ENCODE peak calls at places on chromosome 22, in five cellular contexts. One of them, this sample, is unnamed.

GRCh38 chr22:26276530-26277200 is 107.4 kb downstream of the SEZ6L start:
- DNase-seq in mesendoderm: peak; percentile 71
- DNase-seq in body of pancreas: no peak
- DNase-seq in heart left ventricle: no peak
- DNase-seq in NCI-H2171 treated with DMSO at 0.1 percent for 48 hours: no peak
- DNase-seq in this sample: peak; percentile 30

GRCh38 chr22:29842740-29843139 is 4.7 kb upstream of the ASCC2 start:
- DNase-seq in mesendoderm: peak; percentile 24
- DNase-seq in body of pancreas: no peak
- DNase-seq in heart left ventricle: no peak
- DNase-seq in NCI-H2171 treated with DMSO at 0.1 percent for 48 hours: no peak
- DNase-seq in this sample: peak; percentile 24

GRCh38 chr22:18024276-18024939 is at the start of gene MICAL3:
- DNase-seq in mesendoderm: peak; percentile 43
- DNase-seq in body of pancreas: peak; percentile 79
- DNase-seq in heart left ventricle: peak; percentile 78
- DNase-seq in NCI-H2171 treated with DMSO at 0.1 percent for 48 hours: peak; percentile 65
- DNase-seq in this sample: peak; percentile 87

GRCh38 chr22:29080061-29080975 is 7.5 kb downstream of the KREMEN1 start:
- DNase-seq in mesendoderm: no peak
- DNase-seq in body of pancreas: peak; percentile 17
- DNase-seq in heart left ventricle: no peak
- DNase-seq in NCI-H2171 treated with DMSO at 0.1 percent for 48 hours: peak; percentile 92
- DNase-seq in this sample: peak; percentile 98

GRCh38 chr22:39634530-39635399 is 64.2 kb downstream of the CACNA1I start:
- DNase-seq in mesendoderm: peak; percentile 54
- DNase-seq in body of pancreas: peak; percentile 29
- DNase-seq in heart left ventricle: no peak
- DNase-seq in NCI-H2171 treated with DMSO at 0.1 percent for 48 hours: peak; percentile 50
- DNase-seq in this sample: peak; percentile 76

GRCh38 chr22:45598596-45599217 is 72.9 kb upstream of the ATXN10 start:
- DNase-seq in mesendoderm: no peak
- DNase-seq in body of pancreas: no peak
- DNase-seq in heart left ventricle: no peak
- DNase-seq in NCI-H2171 treated with DMSO at 0.1 percent for 48 hours: no peak
- DNase-seq in this sample: no peak

GRCh38 chr22:23278883-23279675 is 98.8 kb downstream of the BCR start:
- DNase-seq in mesendoderm: no peak
- DNase-seq in body of pancreas: peak; percentile 88
- DNase-seq in heart left ventricle: no peak
- DNase-seq in NCI-H2171 treated with DMSO at 0.1 percent for 48 hours: no peak
- DNase-seq in this sample: peak; percentile 26

GRCh38 chr22:33699176-33699575 is 221.1 kb downstream of the LARGE1 start:
- DNase-seq in mesendoderm: no peak
- DNase-seq in body of pancreas: no peak
- DNase-seq in heart left ventricle: no peak
- DNase-seq in NCI-H2171 treated with DMSO at 0.1 percent for 48 hours: no peak
- DNase-seq in this sample: no peak

GRCh38 chr22:48734359-48734758 is 1093.3 kb downstream of the BRD1 start:
- DNase-seq in mesendoderm: no peak
- DNase-seq in body of pancreas: no peak
- DNase-seq in heart left ventricle: peak; percentile 40
- DNase-seq in NCI-H2171 treated with DMSO at 0.1 percent for 48 hours: no peak
- DNase-seq in this sample: no peak

GRCh38 chr22:50468626-50469025 is 6.2 kb downstream of the SBF1 start:
- DNase-seq in mesendoderm: no peak
- DNase-seq in body of pancreas: no peak
- DNase-seq in heart left ventricle: no peak
- DNase-seq in NCI-H2171 treated with DMSO at 0.1 percent for 48 hours: no peak
- DNase-seq in this sample: no peak

GRCh38 chr22:45548991-45549736 is 46.5 kb downstream of the FBLN1 start:
- DNase-seq in mesendoderm: peak; percentile 92
- DNase-seq in body of pancreas: peak; percentile 26
- DNase-seq in heart left ventricle: no peak
- DNase-seq in NCI-H2171 treated with DMSO at 0.1 percent for 48 hours: no peak
- DNase-seq in this sample: peak; percentile 33

GRCh38 chr22:20970939-20971657 is 4.0 kb downstream of the AIFM3 start:
- DNase-seq in mesendoderm: peak; percentile 22
- DNase-seq in body of pancreas: no peak
- DNase-seq in heart left ventricle: no peak
- DNase-seq in NCI-H2171 treated with DMSO at 0.1 percent for 48 hours: no peak
- DNase-seq in this sample: peak; percentile 41

GRCh38 chr22:23396362-23397007 is 183.6 kb downstream of the IGLL1 start:
- DNase-seq in mesendoderm: no peak
- DNase-seq in body of pancreas: no peak
- DNase-seq in heart left ventricle: no peak
- DNase-seq in NCI-H2171 treated with DMSO at 0.1 percent for 48 hours: no peak
- DNase-seq in this sample: no peak

GRCh38 chr22:36790648-36791047 is 14.7 kb upstream of the IFT27 start:
- DNase-seq in mesendoderm: peak; percentile 49
- DNase-seq in body of pancreas: no peak
- DNase-seq in heart left ventricle: no peak
- DNase-seq in NCI-H2171 treated with DMSO at 0.1 percent for 48 hours: no peak
- DNase-seq in this sample: no peak

GRCh38 chr22:17369553-17370035 is 334 bp downstream of the CECR2 start:
- DNase-seq in mesendoderm: peak; percentile 77
- DNase-seq in body of pancreas: peak; percentile 54
- DNase-seq in heart left ventricle: peak; percentile 71
- DNase-seq in NCI-H2171 treated with DMSO at 0.1 percent for 48 hours: peak; percentile 46
- DNase-seq in this sample: peak; percentile 84

GRCh38 chr22:50621491-50621880 is 6.5 kb downstream of the ARSA start:
- DNase-seq in mesendoderm: no peak
- DNase-seq in body of pancreas: no peak
- DNase-seq in heart left ventricle: no peak
- DNase-seq in NCI-H2171 treated with DMSO at 0.1 percent for 48 hours: peak; percentile 6
- DNase-seq in this sample: peak; percentile 51

GRCh38 chr22:38317237-38317994 is at the start of gene CSNK1E:
- DNase-seq in mesendoderm: peak; percentile 78
- DNase-seq in body of pancreas: peak; percentile 85
- DNase-seq in heart left ventricle: peak; percentile 91
- DNase-seq in NCI-H2171 treated with DMSO at 0.1 percent for 48 hours: peak; percentile 50
- DNase-seq in this sample: peak; percentile 92

GRCh38 chr22:34761111-34761510 is 304.8 kb upstream of the ISX start:
- DNase-seq in mesendoderm: peak; percentile 45
- DNase-seq in body of pancreas: no peak
- DNase-seq in heart left ventricle: no peak
- DNase-seq in NCI-H2171 treated with DMSO at 0.1 percent for 48 hours: no peak
- DNase-seq in this sample: peak; percentile 83

GRCh38 chr22:25399649-25400151 is 164.8 kb upstream of the GRK3 start:
- DNase-seq in mesendoderm: no peak
- DNase-seq in body of pancreas: no peak
- DNase-seq in heart left ventricle: peak; percentile 60
- DNase-seq in NCI-H2171 treated with DMSO at 0.1 percent for 48 hours: no peak
- DNase-seq in this sample: peak; percentile 38

GRCh38 chr22:37745548-37746365 is 48.9 kb downstream of the TRIOBP start:
- DNase-seq in mesendoderm: peak; percentile 92
- DNase-seq in body of pancreas: peak; percentile 94
- DNase-seq in heart left ventricle: peak; percentile 96
- DNase-seq in NCI-H2171 treated with DMSO at 0.1 percent for 48 hours: peak; percentile 81
- DNase-seq in this sample: peak; percentile 94

GRCh38 chr22:34736081-34736480 is 329.9 kb upstream of the ISX start:
- DNase-seq in mesendoderm: peak; percentile 90
- DNase-seq in body of pancreas: no peak
- DNase-seq in heart left ventricle: no peak
- DNase-seq in NCI-H2171 treated with DMSO at 0.1 percent for 48 hours: no peak
- DNase-seq in this sample: no peak

GRCh38 chr22:44534335-44534734 is 36.3 kb upstream of the RTL6 start:
- DNase-seq in mesendoderm: no peak
- DNase-seq in body of pancreas: no peak
- DNase-seq in heart left ventricle: no peak
- DNase-seq in NCI-H2171 treated with DMSO at 0.1 percent for 48 hours: no peak
- DNase-seq in this sample: no peak

GRCh38 chr22:37237371-37238268 is 6.4 kb downstream of the RAC2 start:
- DNase-seq in mesendoderm: peak; percentile 80
- DNase-seq in body of pancreas: no peak
- DNase-seq in heart left ventricle: no peak
- DNase-seq in NCI-H2171 treated with DMSO at 0.1 percent for 48 hours: no peak
- DNase-seq in this sample: no peak

This sample was measured in NCI-H69.